ENCODE peak calls at places on chromosomes 1 and 21, in five cellular contexts. One of them, this sample, is unnamed.

GRCh38 chr1:88998716-88999115 is 6.3 kb upstream of the KYAT3 start:
- DNase-seq in skeletal muscle cell: no peak
- DNase-seq in NCI-H2029: peak
- DNase-seq in NCI-H510A: peak
- DNase-seq in PC-3: peak
- DNase-seq in this sample: peak

GRCh38 chr1:7940745-7941436 is at the start of gene TNFRSF9:
- DNase-seq in skeletal muscle cell: no peak
- DNase-seq in PC-3: peak
- DNase-seq in NCI-H2029: no peak
- DNase-seq in NCI-H510A: no peak
- DNase-seq in this sample: no peak

GRCh38 chr1:160221089-160221488 is 15.9 kb downstream of the PEA15 start:
- DNase-seq in NCI-H2029: no peak
- DNase-seq in NCI-H510A: no peak
- DNase-seq in skeletal muscle cell: no peak
- DNase-seq in PC-3: no peak
- DNase-seq in this sample: no peak

GRCh38 chr1:33261344-33261743 is 5.1 kb downstream of the ZNF362 start:
- DNase-seq in skeletal muscle cell: no peak
- DNase-seq in NCI-H2029: no peak
- DNase-seq in PC-3: no peak
- DNase-seq in NCI-H510A: no peak
- DNase-seq in this sample: no peak

GRCh38 chr1:198377702-198378101 is 162.8 kb downstream of the ATP6V1G3 start:
- DNase-seq in PC-3: no peak
- DNase-seq in NCI-H510A: no peak
- DNase-seq in skeletal muscle cell: no peak
- DNase-seq in NCI-H2029: no peak
- DNase-seq in this sample: no peak

GRCh38 chr21:42286416-42286815 is 28.8 kb downstream of the TFF3 start:
- DNase-seq in NCI-H2029: no peak
- DNase-seq in skeletal muscle cell: no peak
- DNase-seq in NCI-H510A: no peak
- DNase-seq in PC-3: no peak
- DNase-seq in this sample: no peak

GRCh38 chr21:30434033-30434631 is 4.1 kb downstream of the KRTAP13-4 start:
- DNase-seq in PC-3: peak
- DNase-seq in NCI-H2029: peak
- DNase-seq in skeletal muscle cell: no peak
- DNase-seq in NCI-H510A: no peak
- DNase-seq in this sample: peak

GRCh38 chr1:216045400-216045799 is 377.8 kb downstream of the USH2A start:
- DNase-seq in NCI-H2029: no peak
- DNase-seq in PC-3: peak
- DNase-seq in NCI-H510A: no peak
- DNase-seq in skeletal muscle cell: peak
- DNase-seq in this sample: peak

GRCh38 chr1:168079761-168080160 is 57.0 kb downstream of the GPR161 start:
- DNase-seq in PC-3: peak
- DNase-seq in NCI-H510A: no peak
- DNase-seq in skeletal muscle cell: no peak
- DNase-seq in NCI-H2029: no peak
- DNase-seq in this sample: peak

GRCh38 chr1:193701729-193702128 is 515.3 kb upstream of the B3GALT2 start:
- DNase-seq in PC-3: no peak
- DNase-seq in NCI-H2029: no peak
- DNase-seq in NCI-H510A: no peak
- DNase-seq in skeletal muscle cell: no peak
- DNase-seq in this sample: no peak

GRCh38 chr1:7549277-7549676 is 221.8 kb upstream of the VAMP3 start:
- DNase-seq in PC-3: peak
- DNase-seq in skeletal muscle cell: peak
- DNase-seq in NCI-H2029: no peak
- DNase-seq in NCI-H510A: no peak
- DNase-seq in this sample: peak